ENCODE peak calls at places on chromosomes 16 and 17, in ten cellular contexts. One of them, this sample, is unnamed.
A peak's percentile ranks its signal among the peaks of the same experiment; 100 is the strongest.

GRCh38 chr16:17515421-17516210 is 44.9 kb upstream of the XYLT1 start:
- DNase-seq in naive thymus-derived CD4-positive, alpha-beta T cell: no peak
- DNase-seq in transverse colon: no peak
- DNase-seq in endodermal cell: no peak
- DNase-seq in heart left ventricle: no peak
- DNase-seq in suprapubic skin: no peak
- DNase-seq in CD4-positive, CD25-positive, alpha-beta regulatory T cell: no peak
- DNase-seq in gastrocnemius medialis: no peak
- DNase-seq in BE2C: no peak
- DNase-seq in GM12878: no peak
- DNase-seq in this sample: no peak

GRCh38 chr16:78376452-78376851 is 277.0 kb downstream of the WWOX start:
- DNase-seq in naive thymus-derived CD4-positive, alpha-beta T cell: no peak
- DNase-seq in transverse colon: no peak
- DNase-seq in endodermal cell: no peak
- DNase-seq in heart left ventricle: no peak
- DNase-seq in suprapubic skin: no peak
- DNase-seq in CD4-positive, CD25-positive, alpha-beta regulatory T cell: no peak
- DNase-seq in gastrocnemius medialis: no peak
- DNase-seq in BE2C: no peak
- DNase-seq in GM12878: no peak
- DNase-seq in this sample: no peak

GRCh38 chr16:81073560-81074330 is 3.3 kb downstream of the C16orf46 start:
- DNase-seq in naive thymus-derived CD4-positive, alpha-beta T cell: no peak
- DNase-seq in transverse colon: no peak
- DNase-seq in endodermal cell: no peak
- DNase-seq in heart left ventricle: no peak
- DNase-seq in suprapubic skin: no peak
- DNase-seq in CD4-positive, CD25-positive, alpha-beta regulatory T cell: no peak
- DNase-seq in gastrocnemius medialis: no peak
- DNase-seq in BE2C: no peak
- DNase-seq in GM12878: no peak
- DNase-seq in this sample: no peak

GRCh38 chr16:4521971-4522623 is 16.5 kb downstream of the CDIP1 start:
- DNase-seq in naive thymus-derived CD4-positive, alpha-beta T cell: no peak
- DNase-seq in transverse colon: no peak
- DNase-seq in endodermal cell: no peak
- DNase-seq in heart left ventricle: no peak
- DNase-seq in suprapubic skin: no peak
- DNase-seq in CD4-positive, CD25-positive, alpha-beta regulatory T cell: no peak
- DNase-seq in gastrocnemius medialis: peak; percentile 50
- DNase-seq in BE2C: peak; percentile 79
- DNase-seq in GM12878: no peak
- DNase-seq in this sample: no peak

GRCh38 chr17:50037321-50038107 is 18.4 kb upstream of the ITGA3 start:
- DNase-seq in naive thymus-derived CD4-positive, alpha-beta T cell: no peak
- DNase-seq in transverse colon: peak; percentile 53
- DNase-seq in endodermal cell: no peak
- DNase-seq in heart left ventricle: no peak
- DNase-seq in suprapubic skin: peak; percentile 51
- DNase-seq in CD4-positive, CD25-positive, alpha-beta regulatory T cell: no peak
- DNase-seq in gastrocnemius medialis: no peak
- DNase-seq in BE2C: no peak
- DNase-seq in GM12878: no peak
- DNase-seq in this sample: peak; percentile 86

GRCh38 chr16:55656695-55657092 is 906 bp downstream of the SLC6A2 start:
- DNase-seq in naive thymus-derived CD4-positive, alpha-beta T cell: no peak
- DNase-seq in transverse colon: no peak
- DNase-seq in endodermal cell: no peak
- DNase-seq in heart left ventricle: no peak
- DNase-seq in suprapubic skin: no peak
- DNase-seq in CD4-positive, CD25-positive, alpha-beta regulatory T cell: no peak
- DNase-seq in gastrocnemius medialis: no peak
- DNase-seq in BE2C: peak; percentile 26
- DNase-seq in GM12878: no peak
- DNase-seq in this sample: no peak

GRCh38 chr17:81328925-81329278 is 33.8 kb upstream of the SLC38A10 start:
- DNase-seq in naive thymus-derived CD4-positive, alpha-beta T cell: no peak
- DNase-seq in transverse colon: no peak
- DNase-seq in endodermal cell: no peak
- DNase-seq in heart left ventricle: no peak
- DNase-seq in suprapubic skin: no peak
- DNase-seq in CD4-positive, CD25-positive, alpha-beta regulatory T cell: no peak
- DNase-seq in gastrocnemius medialis: no peak
- DNase-seq in BE2C: no peak
- DNase-seq in GM12878: no peak
- DNase-seq in this sample: no peak

GRCh38 chr16:26816885-26817571 is 249.7 kb upstream of the C16orf82 start:
- DNase-seq in naive thymus-derived CD4-positive, alpha-beta T cell: no peak
- DNase-seq in transverse colon: no peak
- DNase-seq in endodermal cell: no peak
- DNase-seq in heart left ventricle: no peak
- DNase-seq in suprapubic skin: no peak
- DNase-seq in CD4-positive, CD25-positive, alpha-beta regulatory T cell: no peak
- DNase-seq in gastrocnemius medialis: no peak
- DNase-seq in BE2C: no peak
- DNase-seq in GM12878: no peak
- DNase-seq in this sample: no peak

GRCh38 chr16:50309527-50310307 is 43.4 kb downstream of the ADCY7 start:
- DNase-seq in naive thymus-derived CD4-positive, alpha-beta T cell: peak; percentile 5
- DNase-seq in transverse colon: no peak
- DNase-seq in endodermal cell: peak; percentile 59
- DNase-seq in heart left ventricle: no peak
- DNase-seq in suprapubic skin: peak; percentile 67
- DNase-seq in CD4-positive, CD25-positive, alpha-beta regulatory T cell: no peak
- DNase-seq in gastrocnemius medialis: no peak
- DNase-seq in BE2C: peak; percentile 60
- DNase-seq in GM12878: no peak
- DNase-seq in this sample: no peak

GRCh38 chr16:84321932-84322331 is 27.3 kb downstream of the WFDC1 start:
- DNase-seq in naive thymus-derived CD4-positive, alpha-beta T cell: no peak
- DNase-seq in transverse colon: no peak
- DNase-seq in endodermal cell: no peak
- DNase-seq in heart left ventricle: no peak
- DNase-seq in suprapubic skin: no peak
- DNase-seq in CD4-positive, CD25-positive, alpha-beta regulatory T cell: no peak
- DNase-seq in gastrocnemius medialis: no peak
- DNase-seq in BE2C: no peak
- DNase-seq in GM12878: no peak
- DNase-seq in this sample: no peak

GRCh38 chr16:25895371-25895770 is 203.6 kb downstream of the HS3ST4 start:
- DNase-seq in naive thymus-derived CD4-positive, alpha-beta T cell: no peak
- DNase-seq in transverse colon: no peak
- DNase-seq in endodermal cell: no peak
- DNase-seq in heart left ventricle: no peak
- DNase-seq in suprapubic skin: no peak
- DNase-seq in CD4-positive, CD25-positive, alpha-beta regulatory T cell: no peak
- DNase-seq in gastrocnemius medialis: no peak
- DNase-seq in BE2C: no peak
- DNase-seq in GM12878: no peak
- DNase-seq in this sample: no peak

DNA sequence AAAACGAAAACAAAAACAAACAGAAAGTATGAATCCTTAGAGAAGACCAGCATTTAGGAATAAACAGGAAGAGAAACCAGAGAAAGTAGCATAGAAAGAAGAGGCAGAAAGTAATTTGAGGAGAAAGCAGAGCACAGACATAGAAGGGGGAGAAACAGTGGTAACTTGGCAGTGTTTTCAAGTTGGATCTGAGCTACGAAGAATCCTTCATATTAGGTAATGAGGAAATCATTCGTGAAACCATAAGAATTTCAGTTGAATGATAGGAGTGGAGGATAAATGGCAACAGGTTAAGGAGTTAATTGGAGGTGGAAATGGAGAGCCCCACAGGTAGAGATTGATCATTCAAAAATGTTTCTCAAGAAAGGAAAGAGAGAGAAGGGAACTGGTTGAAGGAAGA is 9.6 kb upstream of the CCL2 start:
- DNase-seq in naive thymus-derived CD4-positive, alpha-beta T cell: no peak
- DNase-seq in transverse colon: no peak
- DNase-seq in endodermal cell: no peak
- DNase-seq in heart left ventricle: no peak
- DNase-seq in suprapubic skin: no peak
- DNase-seq in CD4-positive, CD25-positive, alpha-beta regulatory T cell: no peak
- DNase-seq in gastrocnemius medialis: no peak
- DNase-seq in BE2C: no peak
- DNase-seq in GM12878: no peak
- DNase-seq in this sample: no peak
- H3K4me3 ChIP-seq in naive thymus-derived CD4-positive, alpha-beta T cell: no peak overlapping the region
- H3K4me3 ChIP-seq in transverse colon: no peak overlapping the region
- H3K4me3 ChIP-seq in endodermal cell: no peak overlapping the region
- H3K4me3 ChIP-seq in heart left ventricle: no peak overlapping the region
- H3K4me3 ChIP-seq in suprapubic skin: no peak overlapping the region
- H3K4me3 ChIP-seq in CD4-positive, CD25-positive, alpha-beta regulatory T cell: no peak overlapping the region
- H3K4me3 ChIP-seq in gastrocnemius medialis: no peak overlapping the region
- H3K4me3 ChIP-seq in BE2C: no peak overlapping the region
- H3K4me3 ChIP-seq in GM12878: no peak overlapping the region
- H3K4me3 ChIP-seq in this sample: no peak overlapping the region

GRCh38 chr16:53768167-53768566 is 64.2 kb downstream of the FTO start:
- DNase-seq in naive thymus-derived CD4-positive, alpha-beta T cell: no peak
- DNase-seq in transverse colon: no peak
- DNase-seq in endodermal cell: no peak
- DNase-seq in heart left ventricle: no peak
- DNase-seq in suprapubic skin: no peak
- DNase-seq in CD4-positive, CD25-positive, alpha-beta regulatory T cell: no peak
- DNase-seq in gastrocnemius medialis: no peak
- DNase-seq in BE2C: no peak
- DNase-seq in GM12878: no peak
- DNase-seq in this sample: no peak
- H3K4me1 ChIP-seq in naive thymus-derived CD4-positive, alpha-beta T cell: no peaks in the 10 kb centered on the region
- H3K4me1 ChIP-seq in transverse colon: peaks cover 61% of the 10 kb centered on the region
- H3K4me1 ChIP-seq in endodermal cell: no peaks in the 10 kb centered on the region
- H3K4me1 ChIP-seq in heart left ventricle: peaks cover 10% of the 10 kb centered on the region
- H3K4me1 ChIP-seq in suprapubic skin: peaks cover 63% of the 10 kb centered on the region
- H3K4me1 ChIP-seq in CD4-positive, CD25-positive, alpha-beta regulatory T cell: peaks cover 7% of the 10 kb centered on the region
- H3K4me1 ChIP-seq in gastrocnemius medialis: peaks cover 10% of the 10 kb centered on the region
- H3K4me1 ChIP-seq in BE2C: peaks cover under 1% of the 10 kb centered on the region
- H3K4me1 ChIP-seq in GM12878: peaks cover 6% of the 10 kb centered on the region
- H3K4me1 ChIP-seq in this sample: peaks cover 43% of the 10 kb centered on the region

GRCh38 chr16:65101009-65101408 is 20.9 kb downstream of the CDH11 start:
- DNase-seq in naive thymus-derived CD4-positive, alpha-beta T cell: no peak
- DNase-seq in transverse colon: no peak
- DNase-seq in endodermal cell: no peak
- DNase-seq in heart left ventricle: no peak
- DNase-seq in suprapubic skin: no peak
- DNase-seq in CD4-positive, CD25-positive, alpha-beta regulatory T cell: no peak
- DNase-seq in gastrocnemius medialis: no peak
- DNase-seq in BE2C: no peak
- DNase-seq in GM12878: no peak
- DNase-seq in this sample: no peak

GRCh38 chr16:65102326-65102725 is 19.5 kb downstream of the CDH11 start:
- DNase-seq in naive thymus-derived CD4-positive, alpha-beta T cell: no peak
- DNase-seq in transverse colon: peak; percentile 64
- DNase-seq in endodermal cell: no peak
- DNase-seq in heart left ventricle: no peak
- DNase-seq in suprapubic skin: no peak
- DNase-seq in CD4-positive, CD25-positive, alpha-beta regulatory T cell: no peak
- DNase-seq in gastrocnemius medialis: no peak
- DNase-seq in BE2C: no peak
- DNase-seq in GM12878: no peak
- DNase-seq in this sample: no peak

GRCh38 chr16:65097296-65097695 is 24.6 kb downstream of the CDH11 start:
- DNase-seq in naive thymus-derived CD4-positive, alpha-beta T cell: no peak
- DNase-seq in transverse colon: no peak
- DNase-seq in endodermal cell: no peak
- DNase-seq in heart left ventricle: no peak
- DNase-seq in suprapubic skin: no peak
- DNase-seq in CD4-positive, CD25-positive, alpha-beta regulatory T cell: no peak
- DNase-seq in gastrocnemius medialis: no peak
- DNase-seq in BE2C: no peak
- DNase-seq in GM12878: no peak
- DNase-seq in this sample: no peak

GRCh38 chr16:65099607-65100006 is 22.3 kb downstream of the CDH11 start:
- DNase-seq in naive thymus-derived CD4-positive, alpha-beta T cell: no peak
- DNase-seq in transverse colon: no peak
- DNase-seq in endodermal cell: no peak
- DNase-seq in heart left ventricle: no peak
- DNase-seq in suprapubic skin: no peak
- DNase-seq in CD4-positive, CD25-positive, alpha-beta regulatory T cell: no peak
- DNase-seq in gastrocnemius medialis: no peak
- DNase-seq in BE2C: no peak
- DNase-seq in GM12878: no peak
- DNase-seq in this sample: no peak

DNA sequence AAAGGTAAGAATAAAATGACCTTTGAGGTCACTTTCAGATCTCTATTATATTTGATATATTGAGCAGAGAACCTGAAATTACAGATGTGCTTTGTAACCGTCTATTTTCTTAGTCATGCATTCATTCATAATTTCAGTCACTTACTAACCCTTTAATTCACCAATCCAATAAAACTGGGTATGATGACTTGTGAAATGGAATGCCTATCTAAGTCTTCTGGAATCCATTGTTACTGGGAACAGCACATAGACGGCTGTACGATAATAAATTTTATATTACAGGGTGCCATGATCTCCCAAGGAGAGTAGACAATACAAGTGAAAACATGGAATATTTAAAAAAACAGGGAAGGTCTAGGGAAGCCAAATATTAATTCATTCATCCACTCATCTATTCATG is 22.9 kb downstream of the CDH11 start:
- DNase-seq in naive thymus-derived CD4-positive, alpha-beta T cell: no peak
- DNase-seq in transverse colon: no peak
- DNase-seq in endodermal cell: no peak
- DNase-seq in heart left ventricle: no peak
- DNase-seq in suprapubic skin: no peak
- DNase-seq in CD4-positive, CD25-positive, alpha-beta regulatory T cell: no peak
- DNase-seq in gastrocnemius medialis: no peak
- DNase-seq in BE2C: no peak
- DNase-seq in GM12878: no peak
- DNase-seq in this sample: no peak
- H3K4me3 ChIP-seq in naive thymus-derived CD4-positive, alpha-beta T cell: no peak overlapping the region
- H3K4me3 ChIP-seq in transverse colon: no peak overlapping the region
- H3K4me3 ChIP-seq in endodermal cell: no peak overlapping the region
- H3K4me3 ChIP-seq in heart left ventricle: no peak overlapping the region
- H3K4me3 ChIP-seq in suprapubic skin: no peak overlapping the region
- H3K4me3 ChIP-seq in CD4-positive, CD25-positive, alpha-beta regulatory T cell: no peak overlapping the region
- H3K4me3 ChIP-seq in gastrocnemius medialis: no peak overlapping the region
- H3K4me3 ChIP-seq in BE2C: no peak overlapping the region
- H3K4me3 ChIP-seq in GM12878: no peak overlapping the region
- H3K4me3 ChIP-seq in this sample: no peak overlapping the region

DNA sequence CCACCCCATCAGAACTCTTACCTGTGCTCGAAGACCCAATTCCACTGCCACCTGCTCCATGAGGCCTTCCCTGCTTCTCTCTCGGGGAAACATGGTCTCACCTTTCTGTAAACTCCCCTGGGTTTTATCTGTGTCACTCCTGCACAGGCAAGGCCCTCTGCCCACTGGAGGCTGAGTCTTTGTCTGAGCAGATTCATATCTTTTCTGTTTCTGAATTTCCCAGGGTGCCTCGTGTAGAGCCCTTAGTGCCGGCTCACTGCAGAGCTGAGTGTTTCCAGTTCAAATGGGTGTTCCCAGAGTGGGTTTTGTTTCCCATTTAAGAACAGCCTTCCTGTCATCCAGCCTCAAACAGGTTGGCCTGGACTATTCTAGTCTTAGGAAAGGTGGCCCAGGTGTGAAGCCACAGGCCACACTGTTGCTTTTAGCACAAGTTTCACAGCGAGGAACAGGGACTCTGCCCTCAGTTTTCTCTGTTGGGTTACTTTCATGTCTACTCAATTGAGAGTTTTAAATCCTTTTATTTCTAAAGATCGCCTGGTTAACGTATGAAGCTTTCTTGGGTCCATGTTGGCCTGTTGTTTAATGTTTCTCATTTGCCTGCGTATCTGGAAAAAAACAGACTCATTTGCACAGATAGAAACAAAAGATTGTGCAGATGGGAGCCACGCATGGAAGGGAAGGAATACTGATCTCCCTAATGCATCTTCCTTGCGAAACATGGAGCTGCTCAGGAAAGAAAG is 228.7 kb downstream of the MSI2 start:
- DNase-seq in naive thymus-derived CD4-positive, alpha-beta T cell: no peak
- DNase-seq in transverse colon: no peak
- DNase-seq in endodermal cell: no peak
- DNase-seq in heart left ventricle: no peak
- DNase-seq in suprapubic skin: no peak
- DNase-seq in CD4-positive, CD25-positive, alpha-beta regulatory T cell: no peak
- DNase-seq in gastrocnemius medialis: no peak
- DNase-seq in BE2C: no peak
- DNase-seq in GM12878: no peak
- DNase-seq in this sample: no peak
- H3K4me1 ChIP-seq in naive thymus-derived CD4-positive, alpha-beta T cell: peaks cover 21% of the 10 kb centered on the region
- H3K4me1 ChIP-seq in transverse colon: peaks cover 35% of the 10 kb centered on the region
- H3K4me1 ChIP-seq in endodermal cell: no peaks in the 10 kb centered on the region
- H3K4me1 ChIP-seq in heart left ventricle: peaks cover 10% of the 10 kb centered on the region
- H3K4me1 ChIP-seq in suprapubic skin: peaks cover 48% of the 10 kb centered on the region
- H3K4me1 ChIP-seq in CD4-positive, CD25-positive, alpha-beta regulatory T cell: peaks cover 25% of the 10 kb centered on the region
- H3K4me1 ChIP-seq in gastrocnemius medialis: peaks cover 64% of the 10 kb centered on the region
- H3K4me1 ChIP-seq in BE2C: peaks cover 56% of the 10 kb centered on the region
- H3K4me1 ChIP-seq in GM12878: peaks cover 40% of the 10 kb centered on the region
- H3K4me1 ChIP-seq in this sample: no peaks in the 10 kb centered on the region